ENCODE peak calls at places on chromosomes 5 and 9, in eight cellular contexts. One of them, this sample, is unnamed.

GRCh38 chr5:147576646-147577535 is 67.0 kb upstream of the DPYSL3 start:
- DNase-seq in Calu3: peak
- DNase-seq in GM12865: peak
- DNase-seq in RWPE1: peak
- DNase-seq in IMR-90: peak
- DNase-seq in cardiac muscle cell: peak
- DNase-seq in astrocyte: no peak
- DNase-seq in OCI-LY7: no peak
- DNase-seq in this sample: peak

GRCh38 chr9:89885156-89885555 is 280.3 kb downstream of the GADD45G start:
- DNase-seq in astrocyte: no peak
- DNase-seq in IMR-90: no peak
- DNase-seq in OCI-LY7: no peak
- DNase-seq in Calu3: no peak
- DNase-seq in GM12865: no peak
- DNase-seq in RWPE1: no peak
- DNase-seq in cardiac muscle cell: no peak
- DNase-seq in this sample: no peak

GRCh38 chr5:43616535-43616934 is 13.6 kb downstream of the NNT start:
- DNase-seq in OCI-LY7: no peak
- DNase-seq in Calu3: no peak
- DNase-seq in IMR-90: peak
- DNase-seq in RWPE1: no peak
- DNase-seq in GM12865: no peak
- DNase-seq in astrocyte: no peak
- DNase-seq in cardiac muscle cell: peak
- DNase-seq in this sample: no peak

GRCh38 chr9:37262410-37262809 is 142.0 kb downstream of the ZCCHC7 start:
- DNase-seq in IMR-90: peak
- DNase-seq in GM12865: peak
- DNase-seq in Calu3: no peak
- DNase-seq in OCI-LY7: no peak
- DNase-seq in cardiac muscle cell: peak
- DNase-seq in RWPE1: no peak
- DNase-seq in astrocyte: no peak
- DNase-seq in this sample: peak

GRCh38 chr5:90020575-90021535 is 388.7 kb downstream of the CETN3 start:
- DNase-seq in IMR-90: peak
- DNase-seq in RWPE1: peak
- DNase-seq in Calu3: peak
- DNase-seq in astrocyte: peak
- DNase-seq in GM12865: peak
- DNase-seq in cardiac muscle cell: no peak
- DNase-seq in OCI-LY7: no peak
- DNase-seq in this sample: no peak

GRCh38 chr9:110788871-110789270 is 120.3 kb downstream of the MUSK start:
- DNase-seq in GM12865: no peak
- DNase-seq in Calu3: no peak
- DNase-seq in astrocyte: no peak
- DNase-seq in IMR-90: no peak
- DNase-seq in cardiac muscle cell: no peak
- DNase-seq in OCI-LY7: no peak
- DNase-seq in RWPE1: no peak
- DNase-seq in this sample: no peak

GRCh38 chr9:127863179-127863578 is 8.7 kb upstream of the ENG start:
- DNase-seq in astrocyte: no peak
- DNase-seq in RWPE1: no peak
- DNase-seq in OCI-LY7: no peak
- DNase-seq in IMR-90: no peak
- DNase-seq in cardiac muscle cell: no peak
- DNase-seq in GM12865: no peak
- DNase-seq in Calu3: no peak
- DNase-seq in this sample: no peak

GRCh38 chr9:35813434-35814105 is 1.3 kb downstream of the HINT2 start:
- DNase-seq in cardiac muscle cell: no peak
- DNase-seq in IMR-90: peak
- DNase-seq in astrocyte: no peak
- DNase-seq in OCI-LY7: peak
- DNase-seq in GM12865: peak
- DNase-seq in RWPE1: peak
- DNase-seq in Calu3: peak
- DNase-seq in this sample: no peak

GRCh38 chr5:149133795-149134777 is 7.2 kb upstream of the ABLIM3 start:
- DNase-seq in IMR-90: peak
- DNase-seq in cardiac muscle cell: no peak
- DNase-seq in GM12865: no peak
- DNase-seq in OCI-LY7: no peak
- DNase-seq in RWPE1: peak
- DNase-seq in astrocyte: peak
- DNase-seq in Calu3: peak
- DNase-seq in this sample: no peak

GRCh38 chr5:69368458-69369368 is 607 bp downstream of the AK6 start:
- DNase-seq in RWPE1: peak
- DNase-seq in astrocyte: peak
- DNase-seq in Calu3: peak
- DNase-seq in GM12865: no peak
- DNase-seq in OCI-LY7: peak
- DNase-seq in cardiac muscle cell: peak
- DNase-seq in IMR-90: peak
- DNase-seq in this sample: peak

GRCh38 chr5:53667621-53668020 is 107.2 kb downstream of the NDUFS4 start:
- DNase-seq in cardiac muscle cell: no peak
- DNase-seq in OCI-LY7: no peak
- DNase-seq in Calu3: no peak
- DNase-seq in astrocyte: no peak
- DNase-seq in IMR-90: no peak
- DNase-seq in RWPE1: no peak
- DNase-seq in GM12865: no peak
- DNase-seq in this sample: no peak

GRCh38 chr9:92377904-92378303 is 26.5 kb downstream of the OGN start:
- DNase-seq in Calu3: no peak
- DNase-seq in OCI-LY7: peak
- DNase-seq in cardiac muscle cell: peak
- DNase-seq in GM12865: no peak
- DNase-seq in RWPE1: no peak
- DNase-seq in IMR-90: peak
- DNase-seq in astrocyte: no peak
- DNase-seq in this sample: no peak

GRCh38 chr5:173459225-173459624 is 131.0 kb upstream of the STC2 start:
- DNase-seq in GM12865: no peak
- DNase-seq in OCI-LY7: no peak
- DNase-seq in Calu3: no peak
- DNase-seq in RWPE1: no peak
- DNase-seq in astrocyte: no peak
- DNase-seq in cardiac muscle cell: no peak
- DNase-seq in IMR-90: no peak
- DNase-seq in this sample: no peak

GRCh38 chr5:61675015-61675692 is 343.1 kb downstream of the ZSWIM6 start:
- DNase-seq in OCI-LY7: no peak
- DNase-seq in Calu3: peak
- DNase-seq in cardiac muscle cell: no peak
- DNase-seq in astrocyte: no peak
- DNase-seq in IMR-90: no peak
- DNase-seq in RWPE1: no peak
- DNase-seq in GM12865: no peak
- DNase-seq in this sample: no peak
- TF ChIP-seq CTCF in OCI-LY7: no peak
- TF ChIP-seq CTCF in Calu3: no peak
- TF ChIP-seq CTCF in cardiac muscle cell: no peak
- TF ChIP-seq CTCF in astrocyte: no peak
- TF ChIP-seq CTCF in IMR-90: no peak
- TF ChIP-seq CTCF in RWPE1: no peak
- TF ChIP-seq CTCF in GM12865: no peak
- TF ChIP-seq CTCF in this sample: peak

GRCh38 chr9:100700689-100701318 is 122.9 kb downstream of the CAVIN4 start:
- DNase-seq in OCI-LY7: peak
- DNase-seq in cardiac muscle cell: peak
- DNase-seq in astrocyte: no peak
- DNase-seq in IMR-90: peak
- DNase-seq in RWPE1: no peak
- DNase-seq in GM12865: peak
- DNase-seq in Calu3: peak
- DNase-seq in this sample: peak
- TF ChIP-seq CTCF in OCI-LY7: peak
- TF ChIP-seq CTCF in cardiac muscle cell: peak
- TF ChIP-seq CTCF in astrocyte: peak
- TF ChIP-seq CTCF in IMR-90: peak
- TF ChIP-seq CTCF in RWPE1: peak
- TF ChIP-seq CTCF in GM12865: peak
- TF ChIP-seq CTCF in Calu3: no peak
- TF ChIP-seq CTCF in this sample: peak

DNA sequence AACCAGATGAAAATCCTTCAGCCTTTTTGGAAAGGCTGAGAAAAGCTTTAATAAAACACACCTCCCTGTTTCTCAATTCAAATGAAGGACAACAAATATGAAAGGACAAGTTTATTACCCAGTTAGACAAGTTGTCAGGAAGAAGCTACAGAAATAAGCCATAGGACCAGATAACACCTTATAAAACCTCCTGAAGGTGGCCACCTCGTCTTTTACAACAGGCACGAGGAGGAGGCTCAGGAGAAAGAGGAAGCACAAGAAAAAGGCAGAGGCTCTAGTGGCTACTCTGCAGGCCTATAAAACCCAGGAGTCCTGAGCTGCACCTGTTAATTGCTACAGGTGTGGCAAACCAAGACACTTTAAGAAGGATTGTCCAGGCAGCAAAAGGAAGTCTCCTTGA is 352.1 kb upstream of the CDH18 start:
- DNase-seq in GM12865: no peak
- DNase-seq in OCI-LY7: no peak
- DNase-seq in Calu3: no peak
- DNase-seq in astrocyte: no peak
- DNase-seq in RWPE1: no peak
- DNase-seq in cardiac muscle cell: no peak
- DNase-seq in IMR-90: no peak
- DNase-seq in this sample: no peak
- TF ChIP-seq CTCF in GM12865: no peak
- TF ChIP-seq CTCF in OCI-LY7: no peak
- TF ChIP-seq CTCF in Calu3: no peak
- TF ChIP-seq CTCF in astrocyte: no peak
- TF ChIP-seq CTCF in RWPE1: no peak
- TF ChIP-seq CTCF in cardiac muscle cell: no peak
- TF ChIP-seq CTCF in IMR-90: no peak
- TF ChIP-seq CTCF in this sample: no peak

GRCh38 chr9:22216730-22217160 is 207.6 kb upstream of the CDKN2B start:
- DNase-seq in IMR-90: peak
- DNase-seq in GM12865: no peak
- DNase-seq in Calu3: no peak
- DNase-seq in RWPE1: no peak
- DNase-seq in cardiac muscle cell: no peak
- DNase-seq in OCI-LY7: no peak
- DNase-seq in astrocyte: peak
- DNase-seq in this sample: no peak
- TF ChIP-seq CTCF in IMR-90: no peak
- TF ChIP-seq CTCF in GM12865: no peak
- TF ChIP-seq CTCF in Calu3: no peak
- TF ChIP-seq CTCF in RWPE1: no peak
- TF ChIP-seq CTCF in cardiac muscle cell: no peak
- TF ChIP-seq CTCF in OCI-LY7: no peak
- TF ChIP-seq CTCF in astrocyte: no peak
- TF ChIP-seq CTCF in this sample: no peak

DNA sequence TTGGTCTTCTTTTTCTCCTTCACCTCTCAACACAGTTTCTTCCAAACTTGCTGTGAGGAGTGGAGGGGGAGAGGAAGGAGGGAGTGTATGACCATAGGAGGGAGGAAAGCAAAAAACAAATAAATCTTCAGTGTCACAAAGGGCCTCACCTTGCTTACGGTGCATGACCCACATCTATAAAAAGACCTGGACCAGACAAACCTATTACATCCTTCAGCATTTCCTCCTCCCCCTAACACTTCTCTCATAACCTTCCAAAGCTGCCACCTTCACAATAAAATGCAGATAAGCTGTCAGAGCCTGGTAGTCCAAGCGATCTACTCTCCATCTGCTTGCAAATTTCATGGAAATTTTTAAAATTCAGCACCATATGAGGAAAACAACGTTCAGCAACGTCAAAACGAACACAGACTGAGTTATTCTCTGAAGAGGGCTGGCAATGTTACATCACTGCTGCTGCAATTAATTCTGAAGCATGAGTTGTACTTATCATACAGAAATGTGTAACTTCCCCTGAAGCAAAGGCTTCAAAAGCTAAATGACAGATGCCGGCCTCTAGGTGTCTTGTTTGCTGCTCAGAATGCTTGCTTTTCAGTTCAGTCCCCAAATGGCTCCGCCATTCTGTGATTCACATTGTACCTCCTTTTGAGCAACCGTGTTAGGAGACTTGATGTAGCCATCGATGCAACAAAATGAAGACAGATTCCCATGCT is 62.9 kb downstream of the EFNA5 start:
- DNase-seq in Calu3: no peak
- DNase-seq in GM12865: peak
- DNase-seq in IMR-90: no peak
- DNase-seq in astrocyte: no peak
- DNase-seq in OCI-LY7: peak
- DNase-seq in RWPE1: no peak
- DNase-seq in cardiac muscle cell: no peak
- DNase-seq in this sample: no peak
- TF ChIP-seq CTCF in Calu3: no peak
- TF ChIP-seq CTCF in GM12865: no peak
- TF ChIP-seq CTCF in IMR-90: no peak
- TF ChIP-seq CTCF in astrocyte: no peak
- TF ChIP-seq CTCF in OCI-LY7: peak
- TF ChIP-seq CTCF in RWPE1: no peak
- TF ChIP-seq CTCF in cardiac muscle cell: no peak
- TF ChIP-seq CTCF in this sample: no peak

This sample was measured in endothelial cell.